ENCODE peak calls at places on chromosomes 16 and 17, in four cellular contexts. J is LNCaP clone FGC, U is psoas muscle, Z is amniotic epithelial cell. M is an unnamed sample.

GRCh38 chr17:40809721-40810421 is 10.1 kb upstream of the KRT28 start:
- DNase-seq in J (no peak), U (no peak), Z (no peak), M (no peak)

GRCh38 chr17:2222901-2223616 is 80.5 kb downstream of the SMG6 start:
- DNase-seq in J (no peak), U (peak), Z (peak), M (peak)

GRCh38 chr17:79861371-79862216 is 22.4 kb upstream of the CBX4 start:
- DNase-seq in J (no peak), U (no peak), Z (peak), M (no peak)

GRCh38 chr17:68457168-68457538 is at the start of gene WIPI1:
- DNase-seq in J (no peak), U (no peak), Z (no peak), M (no peak)

GRCh38 chr16:67279296-67280089 is at the start of gene PLEKHG4:
- DNase-seq in J (peak), U (peak), Z (peak), M (peak)

GRCh38 chr17:68428498-68429172 is 28.7 kb downstream of the WIPI1 start:
- DNase-seq in J (no peak), U (no peak), Z (no peak), M (no peak)

GRCh38 chr16:87334611-87335305 is 17.6 kb upstream of the C16orf95 start:
- DNase-seq in J (no peak), U (no peak), Z (no peak), M (no peak)

GRCh38 chr16:84528317-84528716 is 23.9 kb upstream of the MEAK7 start:
- DNase-seq in J (no peak), U (no peak), Z (no peak), M (no peak)

GRCh38 chr17:1695365-1695764 is 10.7 kb upstream of the PRPF8 start:
- DNase-seq in J (no peak), U (no peak), Z (no peak), M (no peak)